ENCODE peak calls at places on chromosomes 16 and 17, in four cellular contexts. W is NCI-H1417 treated with DMSO at 0.1 percent for 48 hours, U is cardiac muscle cell, S is EH. Q is an unnamed sample.

GRCh38 chr16:50520451-50521245 is 27.5 kb upstream of the NKD1 start:
- DNase-seq in U (no peak), S (no peak), W (no peak), Q (no peak)

GRCh38 chr17:57669671-57670529 is 75.2 kb downstream of the CCDC182 start:
- DNase-seq in U (no peak), W (no peak), S (no peak), Q (no peak)

GRCh38 chr16:89094252-89094901 is 725 bp downstream of the ACSF3 start:
- DNase-seq in S (peak), W (no peak), U (peak), Q (no peak)

GRCh38 chr17:2084129-2084765 is 29.3 kb downstream of the HIC1 start:
- DNase-seq in W (no peak), U (no peak), S (peak), Q (no peak)

GRCh38 chr17:39923836-39924690 is 3.3 kb downstream of the ORMDL3 start:
- DNase-seq in S (peak), W (no peak), U (no peak), Q (no peak)

GRCh38 chr17:81432873-81433451 is 37.7 kb downstream of the BAHCC1 start:
- DNase-seq in U (no peak), S (no peak), W (no peak), Q (no peak)

GRCh38 chr16:58727028-58727781 is 6.9 kb downstream of the GOT2 start:
- DNase-seq in U (no peak), W (no peak), S (no peak), Q (no peak)

GRCh38 chr17:67528751-67529436 is 151.8 kb downstream of the PITPNC1 start:
- DNase-seq in S (peak), U (peak), W (no peak), Q (no peak)

GRCh38 chr16:67539271-67539670 is 10.6 kb downstream of the RIPOR1 start:
- DNase-seq in W (no peak), U (no peak), S (no peak), Q (no peak)

GRCh38 chr17:77366558-77367245 is 225.9 kb downstream of the SEC14L1 start:
- DNase-seq in W (no peak), S (peak), U (no peak), Q (peak)

GRCh38 chr17:76569607-76570279 is 15.9 kb downstream of the ST6GALNAC2 start:
- DNase-seq in S (no peak), W (no peak), U (no peak), Q (no peak)

GRCh38 chr17:38425048-38425447 is 3.2 kb upstream of the ARHGAP23 start:
- DNase-seq in S (no peak), U (no peak), W (no peak), Q (no peak)

GRCh38 chr17:40617678-40618240 is 29.9 kb downstream of the SMARCE1 start:
- DNase-seq in W (no peak), U (no peak), S (no peak), Q (no peak)

GRCh38 chr17:81517339-81518112 is 4.9 kb upstream of the ACTG1 start:
- DNase-seq in W (no peak), S (peak), U (peak), Q (peak)

GRCh38 chr17:31008374-31009035 is 37.7 kb downstream of the RNF135 start:
- DNase-seq in W (no peak), S (peak), U (peak), Q (peak)

GRCh38 chr17:41970901-41971331 is 4.3 kb downstream of the CNP start:
- DNase-seq in U (no peak), W (no peak), S (no peak), Q (no peak)

GRCh38 chr17:17750881-17751280 is 69.6 kb downstream of the RAI1 start:
- DNase-seq in U (no peak), S (no peak), W (no peak), Q (peak)

GRCh38 chr16:17367932-17368331 is 102.8 kb downstream of the XYLT1 start:
- DNase-seq in S (peak), U (peak), W (no peak), Q (no peak)

GRCh38 chr16:54595636-54596035 is 309.0 kb upstream of the IRX3 start:
- DNase-seq in W (no peak), U (no peak), S (no peak), Q (no peak)

GRCh38 chr16:16014329-16015224 is 65.2 kb downstream of the ABCC1 start:
- DNase-seq in U (no peak), W (no peak), S (peak), Q (no peak)

GRCh38 chr17:7167832-7168231 is 11.3 kb downstream of the ASGR1 start:
- DNase-seq in U (no peak), S (peak), W (no peak), Q (no peak)